ENCODE peak calls at places on chromosomes 12 and 14, in seven cellular contexts. One of them, this sample, is unnamed.

GRCh38 chr14:99325016-99325415 is 53.0 kb upstream of the BCL11B start:
- DNase-seq in thoracic aorta: no peak
- DNase-seq in stomach: no peak
- DNase-seq in body of pancreas: no peak
- DNase-seq in kidney: no peak
- DNase-seq in tibial nerve: no peak
- DNase-seq in endothelial cell of umbilical vein: no peak
- DNase-seq in this sample: no peak

GRCh38 chr12:130675791-130676190 is 40.3 kb downstream of the RIMBP2 start:
- DNase-seq in thoracic aorta: no peak
- DNase-seq in stomach: no peak
- DNase-seq in body of pancreas: no peak
- DNase-seq in kidney: no peak
- DNase-seq in tibial nerve: no peak
- DNase-seq in endothelial cell of umbilical vein: no peak
- DNase-seq in this sample: no peak

GRCh38 chr12:132329739-132330548 is 555 bp upstream of the GALNT9 start:
- DNase-seq in thoracic aorta: no peak
- DNase-seq in stomach: no peak
- DNase-seq in body of pancreas: no peak
- DNase-seq in kidney: peak; percentile 64
- DNase-seq in tibial nerve: no peak
- DNase-seq in endothelial cell of umbilical vein: no peak
- DNase-seq in this sample: no peak

GRCh38 chr12:30197392-30198047 is 413.8 kb upstream of the TMTC1 start:
- DNase-seq in thoracic aorta: no peak
- DNase-seq in stomach: no peak
- DNase-seq in body of pancreas: no peak
- DNase-seq in kidney: no peak
- DNase-seq in tibial nerve: no peak
- DNase-seq in endothelial cell of umbilical vein: no peak
- DNase-seq in this sample: no peak

GRCh38 chr12:30822385-30823139 is 67.8 kb upstream of the CAPRIN2 start:
- DNase-seq in thoracic aorta: no peak
- DNase-seq in stomach: peak; percentile 79
- DNase-seq in body of pancreas: peak; percentile 81
- DNase-seq in kidney: peak; percentile 90
- DNase-seq in tibial nerve: peak; percentile 63
- DNase-seq in endothelial cell of umbilical vein: peak; percentile 56
- DNase-seq in this sample: peak; percentile 76

GRCh38 chr12:53825246-53826081 is 73.7 kb upstream of the CISTR start:
- DNase-seq in thoracic aorta: no peak
- DNase-seq in stomach: peak; percentile 39
- DNase-seq in body of pancreas: no peak
- DNase-seq in kidney: no peak
- DNase-seq in tibial nerve: no peak
- DNase-seq in endothelial cell of umbilical vein: no peak
- DNase-seq in this sample: no peak

GRCh38 chr14:77955816-77956796 is 156.2 kb downstream of the ADCK1 start:
- DNase-seq in thoracic aorta: no peak
- DNase-seq in stomach: no peak
- DNase-seq in body of pancreas: no peak
- DNase-seq in kidney: no peak
- DNase-seq in tibial nerve: no peak
- DNase-seq in endothelial cell of umbilical vein: no peak
- DNase-seq in this sample: no peak

GRCh38 chr12:99920561-99920960 is 64.2 kb downstream of the ANKS1B start:
- DNase-seq in thoracic aorta: no peak
- DNase-seq in stomach: no peak
- DNase-seq in body of pancreas: no peak
- DNase-seq in kidney: no peak
- DNase-seq in tibial nerve: no peak
- DNase-seq in endothelial cell of umbilical vein: no peak
- DNase-seq in this sample: no peak

GRCh38 chr14:100375273-100375962 is 52.3 kb downstream of the SLC25A47 start:
- DNase-seq in thoracic aorta: peak; percentile 70
- DNase-seq in stomach: peak; percentile 56
- DNase-seq in body of pancreas: peak; percentile 55
- DNase-seq in kidney: peak; percentile 96
- DNase-seq in tibial nerve: peak; percentile 45
- DNase-seq in endothelial cell of umbilical vein: peak; percentile 98
- DNase-seq in this sample: peak; percentile 89

GRCh38 chr12:92439397-92439779 is 263.4 kb upstream of the PLEKHG7 start:
- DNase-seq in thoracic aorta: no peak
- DNase-seq in stomach: no peak
- DNase-seq in body of pancreas: no peak
- DNase-seq in kidney: no peak
- DNase-seq in tibial nerve: no peak
- DNase-seq in endothelial cell of umbilical vein: no peak
- DNase-seq in this sample: no peak

GRCh38 chr14:24673534-24674203 is 39.7 kb upstream of the GZMB start:
- DNase-seq in thoracic aorta: no peak
- DNase-seq in stomach: no peak
- DNase-seq in body of pancreas: no peak
- DNase-seq in kidney: no peak
- DNase-seq in tibial nerve: no peak
- DNase-seq in endothelial cell of umbilical vein: no peak
- DNase-seq in this sample: no peak

GRCh38 chr14:56116128-56116900 is 1.9 kb upstream of the PELI2 start:
- DNase-seq in thoracic aorta: no peak
- DNase-seq in stomach: no peak
- DNase-seq in body of pancreas: no peak
- DNase-seq in kidney: no peak
- DNase-seq in tibial nerve: no peak
- DNase-seq in endothelial cell of umbilical vein: peak; percentile 23
- DNase-seq in this sample: no peak

GRCh38 chr14:53055003-53055402 is 98.1 kb downstream of the DDHD1 start:
- DNase-seq in thoracic aorta: no peak
- DNase-seq in stomach: no peak
- DNase-seq in body of pancreas: no peak
- DNase-seq in kidney: no peak
- DNase-seq in tibial nerve: no peak
- DNase-seq in endothelial cell of umbilical vein: peak; percentile 70
- DNase-seq in this sample: no peak

GRCh38 chr12:109714141-109714912 is 702 bp downstream of the FAM222A start:
- DNase-seq in thoracic aorta: no peak
- DNase-seq in stomach: peak; percentile 73
- DNase-seq in body of pancreas: peak; percentile 83
- DNase-seq in kidney: peak; percentile 93
- DNase-seq in tibial nerve: no peak
- DNase-seq in endothelial cell of umbilical vein: peak; percentile 66
- DNase-seq in this sample: peak; percentile 77

GRCh38 chr12:128814411-128815261 is 9.1 kb downstream of the SLC15A4 start:
- DNase-seq in thoracic aorta: no peak
- DNase-seq in stomach: peak; percentile 5
- DNase-seq in body of pancreas: no peak
- DNase-seq in kidney: no peak
- DNase-seq in tibial nerve: no peak
- DNase-seq in endothelial cell of umbilical vein: no peak
- DNase-seq in this sample: no peak

GRCh38 chr12:128813392-128813791 is 10.4 kb downstream of the SLC15A4 start:
- DNase-seq in thoracic aorta: no peak
- DNase-seq in stomach: peak; percentile 15
- DNase-seq in body of pancreas: no peak
- DNase-seq in kidney: no peak
- DNase-seq in tibial nerve: no peak
- DNase-seq in endothelial cell of umbilical vein: no peak
- DNase-seq in this sample: no peak

GRCh38 chr12:128811806-128812205 is 12.0 kb downstream of the SLC15A4 start:
- DNase-seq in thoracic aorta: no peak
- DNase-seq in stomach: no peak
- DNase-seq in body of pancreas: no peak
- DNase-seq in kidney: no peak
- DNase-seq in tibial nerve: no peak
- DNase-seq in endothelial cell of umbilical vein: no peak
- DNase-seq in this sample: no peak

GRCh38 chr12:128815779-128816642 is 7.7 kb downstream of the SLC15A4 start:
- DNase-seq in thoracic aorta: no peak
- DNase-seq in stomach: no peak
- DNase-seq in body of pancreas: no peak
- DNase-seq in kidney: no peak
- DNase-seq in tibial nerve: no peak
- DNase-seq in endothelial cell of umbilical vein: no peak
- DNase-seq in this sample: no peak

DNA sequence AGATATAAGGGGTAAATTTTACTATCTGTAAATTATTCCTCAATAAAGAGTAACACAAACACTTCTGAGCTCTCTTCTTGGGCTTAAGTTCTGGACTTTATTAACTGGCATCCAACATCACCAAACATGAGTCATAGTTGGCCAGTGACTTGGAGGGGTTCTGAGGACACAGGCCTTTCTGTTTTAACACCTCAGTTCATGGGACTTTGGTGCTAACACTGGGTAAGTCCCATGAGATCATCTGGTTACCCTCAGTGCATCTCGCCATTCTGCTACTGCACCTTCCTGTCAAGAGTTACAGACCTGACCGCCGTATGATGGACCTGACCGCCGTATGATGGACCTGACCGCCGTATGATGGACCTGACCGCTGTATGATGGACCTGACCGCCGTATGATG is 9.9 kb downstream of the SLC15A4 start:
- DNase-seq in thoracic aorta: no peak
- DNase-seq in stomach: peak; percentile 2
- DNase-seq in body of pancreas: no peak
- DNase-seq in kidney: no peak
- DNase-seq in tibial nerve: no peak
- DNase-seq in endothelial cell of umbilical vein: no peak
- DNase-seq in this sample: no peak
- H3K27ac ChIP-seq in thoracic aorta: peak overlapping the region; percentile 68
- H3K27ac ChIP-seq in stomach: no peak overlapping the region
- H3K27ac ChIP-seq in body of pancreas: no peak overlapping the region
- H3K27ac ChIP-seq in kidney: no peak overlapping the region
- H3K27ac ChIP-seq in tibial nerve: peak overlapping the region; percentile 51
- H3K27ac ChIP-seq in endothelial cell of umbilical vein: no peak overlapping the region
- H3K27ac ChIP-seq in this sample: no peak overlapping the region

DNA sequence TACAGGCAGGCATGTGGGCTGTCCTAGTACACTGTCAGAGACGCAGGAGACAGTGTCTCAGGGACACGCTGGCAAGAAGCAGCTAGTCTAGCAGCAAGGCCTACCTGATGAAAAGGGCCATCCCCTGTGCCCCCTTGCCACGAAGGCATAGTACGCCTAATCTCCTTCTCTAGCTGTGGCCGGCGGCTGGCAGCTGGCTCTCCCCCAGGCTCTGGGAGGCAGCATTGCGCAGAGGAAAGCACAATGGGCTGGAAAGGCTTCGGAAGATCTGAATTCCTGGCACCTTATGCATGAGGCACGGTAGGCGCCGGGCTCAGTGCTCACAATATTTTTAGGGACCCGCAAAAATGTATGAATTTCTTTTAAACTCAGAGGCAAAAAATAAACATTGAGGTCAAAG is 16.0 kb upstream of the PLEKHH1 start:
- DNase-seq in thoracic aorta: no peak
- DNase-seq in stomach: peak; percentile 56
- DNase-seq in body of pancreas: peak; percentile 75
- DNase-seq in kidney: no peak
- DNase-seq in tibial nerve: no peak
- DNase-seq in endothelial cell of umbilical vein: no peak
- DNase-seq in this sample: no peak
- TF ChIP-seq CTCF in thoracic aorta: no peak
- TF ChIP-seq CTCF in stomach: no peak
- TF ChIP-seq CTCF in body of pancreas: no peak
- TF ChIP-seq CTCF in kidney: peak; percentile 7
- TF ChIP-seq CTCF in tibial nerve: no peak
- TF ChIP-seq CTCF in endothelial cell of umbilical vein: no peak
- TF ChIP-seq CTCF in this sample: no peak

GRCh38 chr14:73460691-73461127 is 2.4 kb upstream of the NUMB start:
- DNase-seq in thoracic aorta: no peak
- DNase-seq in stomach: no peak
- DNase-seq in body of pancreas: no peak
- DNase-seq in kidney: no peak
- DNase-seq in tibial nerve: no peak
- DNase-seq in endothelial cell of umbilical vein: peak; percentile 92
- DNase-seq in this sample: no peak

GRCh38 chr14:73463411-73463810 is 5.1 kb upstream of the NUMB start:
- DNase-seq in thoracic aorta: peak; percentile 33
- DNase-seq in stomach: peak; percentile 33
- DNase-seq in body of pancreas: peak; percentile 34
- DNase-seq in kidney: no peak
- DNase-seq in tibial nerve: no peak
- DNase-seq in endothelial cell of umbilical vein: peak; percentile 86
- DNase-seq in this sample: peak; percentile 66

GRCh38 chr14:73461478-73462077 is 3.2 kb upstream of the NUMB start:
- DNase-seq in thoracic aorta: no peak
- DNase-seq in stomach: no peak
- DNase-seq in body of pancreas: peak; percentile 26
- DNase-seq in kidney: no peak
- DNase-seq in tibial nerve: no peak
- DNase-seq in endothelial cell of umbilical vein: peak; percentile 34
- DNase-seq in this sample: no peak

GRCh38 chr14:73462078-73462715 is 3.9 kb upstream of the NUMB start:
- DNase-seq in thoracic aorta: no peak
- DNase-seq in stomach: peak; percentile 92
- DNase-seq in body of pancreas: peak; percentile 97
- DNase-seq in kidney: no peak
- DNase-seq in tibial nerve: no peak
- DNase-seq in endothelial cell of umbilical vein: peak; percentile 44
- DNase-seq in this sample: peak; percentile 69

DNA sequence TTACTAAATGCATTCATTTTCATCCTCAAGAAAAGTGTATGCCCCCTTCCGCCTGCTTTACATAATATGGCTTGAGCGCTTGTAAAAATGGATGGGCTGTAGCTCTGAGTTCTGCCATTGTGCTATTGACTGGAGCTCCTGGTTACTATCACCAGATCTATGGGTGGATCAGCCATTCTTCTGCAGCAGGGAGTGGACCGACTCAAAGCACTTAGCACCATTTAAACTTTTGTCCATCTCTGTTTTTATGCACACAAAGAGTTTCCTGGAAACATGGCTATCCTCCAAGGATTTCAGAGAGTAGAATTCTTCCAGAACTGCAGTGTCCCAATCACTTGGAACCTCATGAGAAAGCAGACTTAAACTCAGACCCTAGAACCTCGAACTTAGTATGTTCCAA is 4.5 kb upstream of the NUMB start:
- DNase-seq in thoracic aorta: no peak
- DNase-seq in stomach: no peak
- DNase-seq in body of pancreas: no peak
- DNase-seq in kidney: no peak
- DNase-seq in tibial nerve: no peak
- DNase-seq in endothelial cell of umbilical vein: peak; percentile 62
- DNase-seq in this sample: no peak
- H3K4me3 ChIP-seq in thoracic aorta: no peak overlapping the region
- H3K4me3 ChIP-seq in stomach: peak overlapping the region; percentile 15
- H3K4me3 ChIP-seq in body of pancreas: no peak overlapping the region
- H3K4me3 ChIP-seq in kidney: peak overlapping the region; percentile 47
- H3K4me3 ChIP-seq in tibial nerve: no peak overlapping the region
- H3K4me3 ChIP-seq in endothelial cell of umbilical vein: no peak overlapping the region
- H3K4me3 ChIP-seq in this sample: peak overlapping the region; percentile 17

DNA sequence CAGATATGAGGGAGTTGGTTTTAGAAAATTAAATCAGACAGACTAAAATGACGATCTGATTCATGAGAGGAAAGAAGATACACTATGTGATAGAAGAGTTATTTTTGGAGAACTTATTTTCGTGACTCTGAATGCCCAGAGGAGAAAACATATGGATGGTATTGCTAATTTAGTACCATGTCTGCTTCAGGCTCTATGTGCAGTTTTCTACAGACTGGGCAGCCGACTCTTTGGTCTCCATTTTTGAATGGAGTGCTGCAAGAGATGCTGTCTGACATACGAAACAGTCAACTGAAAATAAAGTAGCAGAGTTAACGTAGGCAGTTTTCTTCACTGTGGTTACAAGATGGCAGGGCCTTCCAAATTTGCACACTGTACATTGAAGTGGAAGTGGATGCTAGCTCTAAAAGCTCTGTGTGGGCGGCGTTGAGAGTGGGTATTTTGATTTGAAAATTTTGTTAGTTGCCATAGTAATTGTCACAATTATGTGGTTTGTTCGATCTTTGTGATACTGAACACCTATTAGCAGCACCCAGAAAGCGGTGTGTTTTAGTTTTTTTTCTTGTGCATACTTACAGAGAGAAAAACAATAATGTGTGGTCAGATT is 154.8 kb upstream of the ATP2B1 start:
- DNase-seq in thoracic aorta: no peak
- DNase-seq in stomach: no peak
- DNase-seq in body of pancreas: no peak
- DNase-seq in kidney: no peak
- DNase-seq in tibial nerve: no peak
- DNase-seq in endothelial cell of umbilical vein: no peak
- DNase-seq in this sample: no peak
- H3K27ac ChIP-seq in thoracic aorta: peak overlapping the region; percentile 54
- H3K27ac ChIP-seq in stomach: peak overlapping the region; percentile 67
- H3K27ac ChIP-seq in body of pancreas: no peak overlapping the region
- H3K27ac ChIP-seq in kidney: peak overlapping the region; percentile 71
- H3K27ac ChIP-seq in tibial nerve: peak overlapping the region; percentile 63
- H3K27ac ChIP-seq in endothelial cell of umbilical vein: peak overlapping the region; percentile 40
- H3K27ac ChIP-seq in this sample: peak overlapping the region; percentile 80